ENCODE peak calls at places on chromosomes 11 and 22, in ten cellular contexts. Q, B, N, U, F, E, X, A, Y and V are unnamed samples.

GRCh38 chr11:102241026-102241425 is 76.3 kb upstream of the BIRC3 start:
- DNase-seq in Q (peak), B (no peak), N (no peak), U (no peak), F (no peak), E (no peak), X (no peak), A (no peak), Y (no peak), V (no peak)

GRCh38 chr22:44325718-44326548 is 13.2 kb upstream of the SHISAL1 start:
- DNase-seq in Q (peak), B (no peak), N (no peak), U (no peak), F (no peak), E (no peak), X (no peak), A (no peak), Y (no peak), V (no peak)

GRCh38 chr11:1099519-1100355 is 25.1 kb downstream of the MUC2 start:
- DNase-seq in Q (no peak), B (no peak), N (no peak), U (no peak), F (no peak), E (no peak), X (no peak), A (no peak), Y (no peak), V (no peak)

GRCh38 chr11:128508785-128509518 is 78.4 kb downstream of the ETS1 start:
- DNase-seq in Q (peak), B (no peak), N (no peak), U (no peak), F (no peak), E (no peak), X (no peak), A (no peak), Y (no peak), V (no peak)

GRCh38 chr11:32088117-32088941 is 2.5 kb upstream of the RCN1 start:
- DNase-seq in Q (peak), B (peak), N (peak), U (no peak), F (peak), E (no peak), X (no peak), A (no peak), Y (peak), V (no peak)

GRCh38 chr11:93564895-93565294 is 21.7 kb upstream of the SMCO4 start:
- DNase-seq in Q (no peak), B (no peak), N (no peak), U (no peak), F (no peak), E (no peak), X (no peak), A (no peak), Y (no peak), V (no peak)

GRCh38 chr11:10375280-10376048 is 70.6 kb downstream of the ADM start:
- DNase-seq in Q (peak), B (no peak), N (no peak), U (no peak), F (no peak), E (no peak), X (no peak), A (no peak), Y (no peak), V (no peak)

GRCh38 chr11:74671520-74672196 is 59.6 kb downstream of the CHRDL2 start:
- DNase-seq in Q (peak), B (no peak), N (no peak), U (no peak), F (peak), E (no peak), X (no peak), A (no peak), Y (no peak), V (no peak)

GRCh38 chr11:95419915-95420314 is 188.9 kb upstream of the SESN3 start:
- DNase-seq in Q (peak), B (no peak), N (no peak), U (no peak), F (no peak), E (no peak), X (no peak), A (no peak), Y (no peak), V (no peak)

GRCh38 chr11:62721994-62722393 is 5.3 kb downstream of the HNRNPUL2 start:
- DNase-seq in Q (peak), B (no peak), N (peak), U (no peak), F (no peak), E (no peak), X (no peak), A (peak), Y (no peak), V (no peak)

GRCh38 chr22:43238526-43239006 is 51.6 kb upstream of the TTLL12 start:
- DNase-seq in Q (no peak), B (no peak), N (no peak), U (no peak), F (no peak), E (no peak), X (no peak), A (no peak), Y (no peak), V (no peak)

GRCh38 chr11:86370171-86370570 is 4.5 kb upstream of the CCDC81 start:
- DNase-seq in Q (no peak), B (no peak), N (no peak), U (no peak), F (no peak), E (no peak), X (no peak), A (no peak), Y (no peak), V (no peak)

GRCh38 chr11:33869511-33870422 is 22.1 kb downstream of the LMO2 start:
- DNase-seq in Q (peak), B (peak), N (peak), U (peak), F (peak), E (no peak), X (peak), A (no peak), Y (peak), V (no peak)

GRCh38 chr11:86245369-86246292 is 1.1 kb downstream of the EED start:
- DNase-seq in Q (peak), B (peak), N (peak), U (no peak), F (no peak), E (peak), X (no peak), A (no peak), Y (no peak), V (no peak)

GRCh38 chr22:20503816-20504215 is 3.6 kb upstream of the MED15 start:
- DNase-seq in Q (no peak), B (no peak), N (no peak), U (no peak), F (no peak), E (no peak), X (no peak), A (no peak), Y (no peak), V (no peak)

GRCh38 chr11:17593466-17594245 is 46.6 kb downstream of the OTOG start:
- DNase-seq in Q (no peak), B (no peak), N (no peak), U (no peak), F (no peak), E (peak), X (no peak), A (peak), Y (no peak), V (no peak)

GRCh38 chr22:19216579-19216978 is 38.0 kb upstream of the SLC25A1 start:
- DNase-seq in Q (no peak), B (no peak), N (no peak), U (no peak), F (no peak), E (no peak), X (no peak), A (no peak), Y (no peak), V (no peak)

GRCh38 chr11:62556102-62556871 is 9.7 kb upstream of the AHNAK start:
- DNase-seq in Q (peak), B (no peak), N (peak), U (peak), F (peak), E (peak), X (peak), A (peak), Y (peak), V (peak)

GRCh38 chr11:61761440-61762163 is 9.2 kb downstream of the MYRF start:
- DNase-seq in Q (no peak), B (no peak), N (no peak), U (no peak), F (no peak), E (no peak), X (no peak), A (no peak), Y (no peak), V (no peak)

GRCh38 chr11:4467811-4468606 is 14.4 kb upstream of the OR52K1 start:
- DNase-seq in Q (no peak), B (no peak), N (no peak), U (no peak), F (no peak), E (no peak), X (no peak), A (no peak), Y (no peak), V (no peak)

GRCh38 chr11:112665291-112665690 is 295.9 kb upstream of the NCAM1 start:
- DNase-seq in Q (no peak), B (no peak), N (no peak), U (no peak), F (no peak), E (no peak), X (no peak), A (no peak), Y (no peak), V (no peak)

GRCh38 chr11:126992065-126992803 is 8.3 kb downstream of the KIRREL3 start:
- DNase-seq in Q (peak), B (no peak), N (no peak), U (no peak), F (peak), E (no peak), X (no peak), A (no peak), Y (no peak), V (no peak)

GRCh38 chr11:122883682-122883981 is 1.1 kb downstream of the JHY start:
- DNase-seq in Q (no peak), B (no peak), N (no peak), U (no peak), F (no peak), E (no peak), X (no peak), A (no peak), Y (no peak), V (no peak)

GRCh38 chr22:20486229-20486628 is 9.4 kb downstream of the KLHL22 start:
- DNase-seq in Q (no peak), B (no peak), N (no peak), U (no peak), F (no peak), E (no peak), X (no peak), A (no peak), Y (no peak), V (no peak)

GRCh38 chr11:65375012-65375411 is 7.4 kb downstream of the SLC25A45 start:
- DNase-seq in Q (no peak), B (no peak), N (no peak), U (no peak), F (no peak), E (no peak), X (no peak), A (no peak), Y (no peak), V (no peak)

GRCh38 chr11:14029971-14030531 is 67.5 kb downstream of the SPON1 start:
- DNase-seq in Q (peak), B (no peak), N (no peak), U (no peak), F (no peak), E (no peak), X (peak), A (peak), Y (no peak), V (no peak)

GRCh38 chr11:19739872-19740271 is 27.2 kb downstream of the NAV2 start:
- DNase-seq in Q (no peak), B (no peak), N (no peak), U (no peak), F (no peak), E (no peak), X (no peak), A (peak), Y (no peak), V (no peak)

GRCh38 chr11:14645985-14646900 is 2.6 kb downstream of the PDE3B start:
- DNase-seq in Q (no peak), B (no peak), N (no peak), U (no peak), F (no peak), E (no peak), X (no peak), A (no peak), Y (no peak), V (no peak)

GRCh38 chr22:29308791-29309262 is 2.4 kb downstream of the GAS2L1 start:
- DNase-seq in Q (peak), B (no peak), N (peak), U (no peak), F (no peak), E (peak), X (no peak), A (peak), Y (no peak), V (no peak)

GRCh38 chr22:37260939-37261338 is 16.9 kb upstream of the RAC2 start:
- DNase-seq in Q (peak), B (peak), N (peak), U (peak), F (peak), E (peak), X (no peak), A (no peak), Y (no peak), V (no peak)

GRCh38 chr22:46370584-46371373 is 35.3 kb downstream of the TRMU start:
- DNase-seq in Q (no peak), B (no peak), N (no peak), U (no peak), F (no peak), E (no peak), X (no peak), A (no peak), Y (no peak), V (peak)